ENCODE peak calls at places on chromosomes 2 and 18, in five cellular contexts. One of them, this sample, is unnamed.

GRCh38 chr2:218788529-218789237 is 6.7 kb downstream of the CYP27A1 start:
- DNase-seq in Calu3: no peak
- DNase-seq in B cell: no peak
- DNase-seq in heart left ventricle: no peak
- DNase-seq in Panc1: no peak
- DNase-seq in this sample: no peak

GRCh38 chr18:904135-905090 is at the start of gene ADCYAP1:
- DNase-seq in Calu3: no peak
- DNase-seq in B cell: no peak
- DNase-seq in heart left ventricle: no peak
- DNase-seq in Panc1: no peak
- DNase-seq in this sample: peak

GRCh38 chr2:68263632-68264031 is 11.3 kb upstream of the PPP3R1 start:
- DNase-seq in Calu3: no peak
- DNase-seq in B cell: no peak
- DNase-seq in heart left ventricle: no peak
- DNase-seq in Panc1: no peak
- DNase-seq in this sample: no peak

GRCh38 chr2:190668892-190669291 is 20.0 kb downstream of the NAB1 start:
- DNase-seq in Calu3: no peak
- DNase-seq in B cell: no peak
- DNase-seq in heart left ventricle: no peak
- DNase-seq in Panc1: no peak
- DNase-seq in this sample: peak

GRCh38 chr2:238868616-238869292 is 20.9 kb downstream of the TWIST2 start:
- DNase-seq in Calu3: no peak
- DNase-seq in B cell: no peak
- DNase-seq in heart left ventricle: no peak
- DNase-seq in Panc1: peak
- DNase-seq in this sample: no peak

GRCh38 chr2:15941970-15942710 is 1.8 kb downstream of the MYCN start:
- DNase-seq in Calu3: no peak
- DNase-seq in B cell: no peak
- DNase-seq in heart left ventricle: peak
- DNase-seq in Panc1: no peak
- DNase-seq in this sample: no peak

GRCh38 chr18:50558948-50559749 is 738 bp upstream of the MAPK4 start:
- DNase-seq in Calu3: no peak
- DNase-seq in B cell: peak
- DNase-seq in heart left ventricle: no peak
- DNase-seq in Panc1: no peak
- DNase-seq in this sample: no peak

GRCh38 chr2:238259085-238260020 is 19.5 kb upstream of the HES6 start:
- DNase-seq in Calu3: peak
- DNase-seq in B cell: no peak
- DNase-seq in heart left ventricle: no peak
- DNase-seq in Panc1: no peak
- DNase-seq in this sample: peak

GRCh38 chr2:239223029-239223329 is 177.8 kb downstream of the HDAC4 start:
- DNase-seq in Calu3: no peak
- DNase-seq in B cell: no peak
- DNase-seq in heart left ventricle: no peak
- DNase-seq in Panc1: no peak
- DNase-seq in this sample: no peak

GRCh38 chr2:74599676-74600075 is 45.2 kb downstream of the DOK1 start:
- DNase-seq in Calu3: no peak
- DNase-seq in B cell: peak
- DNase-seq in heart left ventricle: no peak
- DNase-seq in Panc1: no peak
- DNase-seq in this sample: no peak

GRCh38 chr18:79851981-79852380 is 54.2 kb downstream of the KCNG2 start:
- DNase-seq in Calu3: no peak
- DNase-seq in B cell: no peak
- DNase-seq in heart left ventricle: no peak
- DNase-seq in Panc1: no peak
- DNase-seq in this sample: no peak

GRCh38 chr2:105373895-105374401 is 24.9 kb downstream of the FHL2 start:
- DNase-seq in Calu3: no peak
- DNase-seq in B cell: no peak
- DNase-seq in heart left ventricle: peak
- DNase-seq in Panc1: no peak
- DNase-seq in this sample: no peak

GRCh38 chr2:213766465-213766891 is 482.2 kb downstream of the SPAG16 start:
- DNase-seq in Calu3: no peak
- DNase-seq in B cell: peak
- DNase-seq in heart left ventricle: no peak
- DNase-seq in Panc1: no peak
- DNase-seq in this sample: no peak

GRCh38 chr2:27831279-27832050 is 58.7 kb downstream of the RBKS start:
- DNase-seq in Calu3: no peak
- DNase-seq in B cell: no peak
- DNase-seq in heart left ventricle: no peak
- DNase-seq in Panc1: no peak
- DNase-seq in this sample: no peak

GRCh38 chr2:190562121-190562520 is 27.6 kb upstream of the NEMP2 start:
- DNase-seq in Calu3: no peak
- DNase-seq in B cell: no peak
- DNase-seq in heart left ventricle: no peak
- DNase-seq in Panc1: no peak
- DNase-seq in this sample: no peak

GRCh38 chr18:11757084-11757590 is 68.1 kb downstream of the GNAL start:
- DNase-seq in Calu3: no peak
- DNase-seq in B cell: no peak
- DNase-seq in heart left ventricle: no peak
- DNase-seq in Panc1: no peak
- DNase-seq in this sample: no peak

GRCh38 chr2:209834767-209835166 is 63.1 kb downstream of the UNC80 start:
- DNase-seq in Calu3: no peak
- DNase-seq in B cell: no peak
- DNase-seq in heart left ventricle: no peak
- DNase-seq in Panc1: no peak
- DNase-seq in this sample: no peak

GRCh38 chr2:32746554-32747133 is 118.8 kb downstream of the TTC27 start:
- DNase-seq in Calu3: no peak
- DNase-seq in B cell: no peak
- DNase-seq in heart left ventricle: no peak
- DNase-seq in Panc1: no peak
- DNase-seq in this sample: no peak

GRCh38 chr2:218033590-218034496 is 31.0 kb upstream of the TNS1 start:
- DNase-seq in Calu3: no peak
- DNase-seq in B cell: peak
- DNase-seq in heart left ventricle: no peak
- DNase-seq in Panc1: no peak
- DNase-seq in this sample: no peak

GRCh38 chr2:100852999-100853908 is 33.3 kb downstream of the NPAS2 start:
- DNase-seq in Calu3: no peak
- DNase-seq in B cell: no peak
- DNase-seq in heart left ventricle: no peak
- DNase-seq in Panc1: no peak
- DNase-seq in this sample: peak

GRCh38 chr2:194867328-194867727 is 789.7 kb upstream of the SLC39A10 start:
- DNase-seq in Calu3: peak
- DNase-seq in B cell: peak
- DNase-seq in heart left ventricle: no peak
- DNase-seq in Panc1: no peak
- DNase-seq in this sample: peak

DNA sequence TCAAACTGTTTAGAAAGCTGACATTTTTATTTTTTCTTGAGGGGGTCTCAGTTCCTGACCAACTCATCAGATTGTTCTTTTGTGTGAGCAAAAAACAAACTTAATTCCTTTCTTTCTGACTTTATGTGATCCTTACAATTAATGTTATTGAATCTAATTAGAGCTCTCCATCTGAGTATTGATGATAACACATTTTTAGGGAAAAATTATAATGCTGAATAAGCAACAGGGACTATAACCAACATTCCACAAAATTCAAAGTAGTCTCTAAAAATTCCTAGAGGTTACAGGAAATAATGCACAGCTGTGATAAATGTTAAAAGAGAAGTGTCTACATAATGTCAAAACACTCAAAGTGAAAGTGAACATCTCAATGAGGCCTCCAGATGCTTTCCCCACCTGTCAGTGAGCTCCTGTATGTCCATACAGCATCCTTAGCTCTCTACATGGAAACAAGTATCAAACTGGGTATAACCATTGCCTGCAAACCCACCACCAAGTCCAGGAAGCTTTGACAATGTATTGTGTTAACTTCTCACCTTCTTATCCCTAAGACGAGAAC is 786.0 kb upstream of the SLC39A10 start:
- DNase-seq in Calu3: no peak
- DNase-seq in B cell: no peak
- DNase-seq in heart left ventricle: no peak
- DNase-seq in Panc1: no peak
- DNase-seq in this sample: no peak
- TF ChIP-seq CTCF in Calu3: no peak
- TF ChIP-seq CTCF in B cell: no peak
- TF ChIP-seq CTCF in heart left ventricle: no peak
- TF ChIP-seq CTCF in Panc1: no peak
- TF ChIP-seq CTCF in this sample: no peak

GRCh38 chr2:108908717-108909077 is 80.3 kb downstream of the EDAR start:
- DNase-seq in Calu3: no peak
- DNase-seq in B cell: no peak
- DNase-seq in heart left ventricle: no peak
- DNase-seq in Panc1: no peak
- DNase-seq in this sample: no peak

GRCh38 chr2:108909275-108909823 is 79.7 kb downstream of the EDAR start:
- DNase-seq in Calu3: no peak
- DNase-seq in B cell: no peak
- DNase-seq in heart left ventricle: no peak
- DNase-seq in Panc1: no peak
- DNase-seq in this sample: no peak

GRCh38 chr2:108906403-108907077 is 82.5 kb downstream of the EDAR start:
- DNase-seq in Calu3: no peak
- DNase-seq in B cell: no peak
- DNase-seq in heart left ventricle: no peak
- DNase-seq in Panc1: no peak
- DNase-seq in this sample: no peak

GRCh38 chr2:108909917-108910515 is 79.0 kb downstream of the EDAR start:
- DNase-seq in Calu3: no peak
- DNase-seq in B cell: no peak
- DNase-seq in heart left ventricle: no peak
- DNase-seq in Panc1: no peak
- DNase-seq in this sample: no peak

DNA sequence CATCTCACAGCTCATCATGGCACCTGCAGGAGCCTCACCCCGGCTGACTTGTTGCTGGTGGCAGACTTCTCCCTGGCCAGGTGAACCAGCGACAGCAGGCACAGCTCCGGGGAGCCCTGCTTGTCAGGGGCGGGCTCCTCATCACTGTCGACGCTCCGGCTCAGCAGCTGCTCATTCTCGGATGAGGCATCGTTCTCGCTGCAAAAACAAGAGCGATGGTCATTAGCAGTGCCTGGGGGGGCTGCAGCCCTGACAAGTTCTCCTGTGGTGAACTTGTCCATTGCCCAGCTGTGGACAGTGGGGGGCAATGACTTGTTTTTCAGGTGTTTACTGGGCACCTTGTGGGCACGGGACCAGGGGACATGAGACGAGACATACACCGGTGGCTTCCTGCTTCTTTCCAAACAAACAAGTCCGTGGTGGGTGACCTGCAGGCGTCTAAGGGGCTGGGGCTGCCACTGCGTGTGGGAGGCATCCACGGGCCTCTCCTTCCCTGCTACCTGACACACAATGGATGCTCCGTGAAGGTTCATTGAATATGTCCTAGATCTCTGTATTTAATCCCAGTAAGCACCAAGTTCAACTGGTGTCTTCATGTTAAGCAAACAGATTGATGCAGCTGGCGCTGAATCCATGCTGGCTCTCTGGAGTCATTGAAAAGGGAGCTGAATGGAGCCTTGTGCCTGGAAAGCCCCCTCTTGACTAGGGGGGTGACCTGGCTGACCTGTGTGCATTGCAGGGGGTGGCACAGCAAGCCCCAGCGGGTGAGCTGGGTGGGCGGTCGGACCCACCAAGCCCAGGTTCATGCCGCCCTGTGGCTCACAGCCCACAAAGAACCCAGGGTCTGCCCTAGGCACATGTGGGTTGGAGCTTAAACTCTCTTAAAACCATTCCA is 81.0 kb downstream of the EDAR start:
- DNase-seq in Calu3: no peak
- DNase-seq in B cell: no peak
- DNase-seq in heart left ventricle: no peak
- DNase-seq in Panc1: no peak
- DNase-seq in this sample: no peak
- TF ChIP-seq CTCF in Calu3: no peak
- TF ChIP-seq CTCF in B cell: no peak
- TF ChIP-seq CTCF in heart left ventricle: no peak
- TF ChIP-seq CTCF in Panc1: no peak
- TF ChIP-seq CTCF in this sample: no peak

GRCh38 chr2:26244479-26245230 is at the start of the genes HADHA and HADHB:
- DNase-seq in Calu3: peak
- DNase-seq in B cell: peak
- DNase-seq in heart left ventricle: peak
- DNase-seq in Panc1: peak
- DNase-seq in this sample: peak
- TF ChIP-seq CTCF in Calu3: no peak
- TF ChIP-seq CTCF in B cell: no peak
- TF ChIP-seq CTCF in heart left ventricle: no peak
- TF ChIP-seq CTCF in Panc1: peak
- TF ChIP-seq CTCF in this sample: peak

DNA sequence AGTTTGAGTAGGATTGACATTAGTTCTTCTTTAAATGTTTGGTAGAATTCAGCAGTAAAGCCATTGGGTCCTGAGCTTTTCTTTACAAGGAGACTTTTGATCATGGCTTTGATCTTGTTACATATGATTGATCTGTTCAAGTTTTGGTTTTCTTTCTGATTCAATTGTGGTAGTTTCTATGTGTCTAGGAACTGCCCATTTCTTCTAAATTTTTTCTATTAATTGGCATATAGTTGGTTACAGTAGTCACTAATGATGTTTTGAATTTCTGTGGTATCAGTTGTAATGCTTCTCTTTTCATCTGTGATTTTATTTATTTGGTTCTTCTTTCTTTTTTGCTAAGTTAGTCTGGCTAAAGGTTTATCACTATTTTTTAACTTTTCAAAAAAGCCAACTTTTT is 73.3 kb upstream of the DLGAP1 start:
- DNase-seq in Calu3: no peak
- DNase-seq in B cell: no peak
- DNase-seq in heart left ventricle: no peak
- DNase-seq in Panc1: no peak
- DNase-seq in this sample: no peak
- TF ChIP-seq CTCF in Calu3: no peak
- TF ChIP-seq CTCF in B cell: no peak
- TF ChIP-seq CTCF in heart left ventricle: no peak
- TF ChIP-seq CTCF in Panc1: no peak
- TF ChIP-seq CTCF in this sample: no peak